ENCODE peak calls at places on chromosomes 1 and 21, in seven cellular contexts. One of them, this sample, is unnamed.

GRCh38 chr1:59107916-59108315 is 189.0 kb upstream of the FGGY start:
- DNase-seq in CD4-positive, alpha-beta T cell: no peak
- DNase-seq in GM10248: no peak
- DNase-seq in H9: no peak
- DNase-seq in cardiac muscle cell: no peak
- DNase-seq in Calu3: no peak
- DNase-seq in fibroblast of lung: no peak
- DNase-seq in this sample: no peak

GRCh38 chr1:27192039-27192529 is 37.2 kb upstream of the SLC9A1 start:
- DNase-seq in CD4-positive, alpha-beta T cell: no peak
- DNase-seq in GM10248: no peak
- DNase-seq in H9: no peak
- DNase-seq in cardiac muscle cell: no peak
- DNase-seq in Calu3: peak
- DNase-seq in fibroblast of lung: peak
- DNase-seq in this sample: no peak

GRCh38 chr1:17438176-17438976 is 1.1 kb downstream of the RCC2 start:
- DNase-seq in CD4-positive, alpha-beta T cell: peak
- DNase-seq in GM10248: peak
- DNase-seq in H9: peak
- DNase-seq in cardiac muscle cell: peak
- DNase-seq in Calu3: peak
- DNase-seq in fibroblast of lung: peak
- DNase-seq in this sample: peak

GRCh38 chr21:37146320-37147225 is 73.5 kb downstream of the TTC3 start:
- DNase-seq in CD4-positive, alpha-beta T cell: no peak
- DNase-seq in GM10248: no peak
- DNase-seq in H9: no peak
- DNase-seq in cardiac muscle cell: peak
- DNase-seq in Calu3: no peak
- DNase-seq in fibroblast of lung: no peak
- DNase-seq in this sample: no peak

GRCh38 chr1:32286763-32287162 is 5.1 kb upstream of the HDAC1 start:
- DNase-seq in CD4-positive, alpha-beta T cell: no peak
- DNase-seq in GM10248: no peak
- DNase-seq in H9: peak
- DNase-seq in cardiac muscle cell: no peak
- DNase-seq in Calu3: no peak
- DNase-seq in fibroblast of lung: no peak
- DNase-seq in this sample: no peak

GRCh38 chr1:160996195-160996594 is 24.8 kb downstream of the F11R start:
- DNase-seq in CD4-positive, alpha-beta T cell: no peak
- DNase-seq in GM10248: no peak
- DNase-seq in H9: no peak
- DNase-seq in cardiac muscle cell: no peak
- DNase-seq in Calu3: no peak
- DNase-seq in fibroblast of lung: no peak
- DNase-seq in this sample: no peak

GRCh38 chr1:37865348-37866119 is 6.1 kb upstream of the MTF1 start:
- DNase-seq in CD4-positive, alpha-beta T cell: no peak
- DNase-seq in GM10248: no peak
- DNase-seq in H9: no peak
- DNase-seq in cardiac muscle cell: no peak
- DNase-seq in Calu3: peak
- DNase-seq in fibroblast of lung: peak
- DNase-seq in this sample: peak

GRCh38 chr1:101219919-101220695 is 16.7 kb upstream of the S1PR1 start:
- DNase-seq in CD4-positive, alpha-beta T cell: no peak
- DNase-seq in GM10248: no peak
- DNase-seq in H9: no peak
- DNase-seq in cardiac muscle cell: no peak
- DNase-seq in Calu3: no peak
- DNase-seq in fibroblast of lung: no peak
- DNase-seq in this sample: no peak

GRCh38 chr1:207091185-207091906 is 2.7 kb downstream of the C4BPB start:
- DNase-seq in CD4-positive, alpha-beta T cell: no peak
- DNase-seq in GM10248: no peak
- DNase-seq in H9: no peak
- DNase-seq in cardiac muscle cell: no peak
- DNase-seq in Calu3: no peak
- DNase-seq in fibroblast of lung: no peak
- DNase-seq in this sample: no peak

GRCh38 chr1:156862602-156863599 is 2.2 kb downstream of the NTRK1 start:
- DNase-seq in CD4-positive, alpha-beta T cell: no peak
- DNase-seq in GM10248: no peak
- DNase-seq in H9: no peak
- DNase-seq in cardiac muscle cell: no peak
- DNase-seq in Calu3: no peak
- DNase-seq in fibroblast of lung: no peak
- DNase-seq in this sample: peak

GRCh38 chr1:20380616-20381035 is 90.0 kb downstream of the VWA5B1 start:
- DNase-seq in CD4-positive, alpha-beta T cell: no peak
- DNase-seq in GM10248: peak
- DNase-seq in H9: no peak
- DNase-seq in cardiac muscle cell: peak
- DNase-seq in Calu3: no peak
- DNase-seq in fibroblast of lung: peak
- DNase-seq in this sample: no peak

GRCh38 chr1:94095112-94095637 is 25.8 kb downstream of the ABCA4 start:
- DNase-seq in CD4-positive, alpha-beta T cell: no peak
- DNase-seq in GM10248: no peak
- DNase-seq in H9: no peak
- DNase-seq in cardiac muscle cell: peak
- DNase-seq in Calu3: no peak
- DNase-seq in fibroblast of lung: peak
- DNase-seq in this sample: no peak

GRCh38 chr1:32759997-32760623 is 57.0 kb downstream of the YARS1 start:
- DNase-seq in CD4-positive, alpha-beta T cell: no peak
- DNase-seq in GM10248: no peak
- DNase-seq in H9: peak
- DNase-seq in cardiac muscle cell: peak
- DNase-seq in Calu3: peak
- DNase-seq in fibroblast of lung: no peak
- DNase-seq in this sample: no peak

GRCh38 chr21:29299046-29299905 is 554 bp downstream of the BACH1 start:
- DNase-seq in CD4-positive, alpha-beta T cell: peak
- DNase-seq in GM10248: peak
- DNase-seq in H9: no peak
- DNase-seq in cardiac muscle cell: peak
- DNase-seq in Calu3: peak
- DNase-seq in fibroblast of lung: peak
- DNase-seq in this sample: peak

GRCh38 chr1:82485591-82486369 is 685.0 kb downstream of the ADGRL2 start:
- DNase-seq in CD4-positive, alpha-beta T cell: no peak
- DNase-seq in GM10248: no peak
- DNase-seq in H9: peak
- DNase-seq in cardiac muscle cell: peak
- DNase-seq in Calu3: no peak
- DNase-seq in fibroblast of lung: peak
- DNase-seq in this sample: no peak

GRCh38 chr1:19960621-19961020 is 18.8 kb downstream of the PLA2G2A start:
- DNase-seq in CD4-positive, alpha-beta T cell: no peak
- DNase-seq in GM10248: no peak
- DNase-seq in H9: peak
- DNase-seq in cardiac muscle cell: no peak
- DNase-seq in Calu3: no peak
- DNase-seq in fibroblast of lung: no peak
- DNase-seq in this sample: no peak

GRCh38 chr1:23575226-23575810 is 16.0 kb upstream of the ID3 start:
- DNase-seq in CD4-positive, alpha-beta T cell: no peak
- DNase-seq in GM10248: no peak
- DNase-seq in H9: no peak
- DNase-seq in cardiac muscle cell: no peak
- DNase-seq in Calu3: no peak
- DNase-seq in fibroblast of lung: no peak
- DNase-seq in this sample: no peak

GRCh38 chr21:20419780-20420179 is 578.4 kb upstream of the NCAM2 start:
- DNase-seq in CD4-positive, alpha-beta T cell: no peak
- DNase-seq in GM10248: no peak
- DNase-seq in H9: no peak
- DNase-seq in cardiac muscle cell: no peak
- DNase-seq in Calu3: no peak
- DNase-seq in fibroblast of lung: no peak
- DNase-seq in this sample: no peak

GRCh38 chr1:54795841-54796468 is 5.2 kb downstream of the TTC22 start:
- DNase-seq in CD4-positive, alpha-beta T cell: no peak
- DNase-seq in GM10248: no peak
- DNase-seq in H9: no peak
- DNase-seq in cardiac muscle cell: no peak
- DNase-seq in Calu3: peak
- DNase-seq in fibroblast of lung: no peak
- DNase-seq in this sample: no peak

GRCh38 chr1:159594581-159594980 is 7.0 kb downstream of the APCS start:
- DNase-seq in CD4-positive, alpha-beta T cell: no peak
- DNase-seq in GM10248: no peak
- DNase-seq in H9: no peak
- DNase-seq in cardiac muscle cell: peak
- DNase-seq in Calu3: no peak
- DNase-seq in fibroblast of lung: no peak
- DNase-seq in this sample: no peak

GRCh38 chr1:223228201-223228600 is 85.2 kb upstream of the TLR5 start:
- DNase-seq in CD4-positive, alpha-beta T cell: no peak
- DNase-seq in GM10248: no peak
- DNase-seq in H9: peak
- DNase-seq in cardiac muscle cell: no peak
- DNase-seq in Calu3: no peak
- DNase-seq in fibroblast of lung: no peak
- DNase-seq in this sample: no peak

GRCh38 chr1:200992382-200993101 is 31.0 kb downstream of the KIF21B start:
- DNase-seq in CD4-positive, alpha-beta T cell: no peak
- DNase-seq in GM10248: no peak
- DNase-seq in H9: no peak
- DNase-seq in cardiac muscle cell: no peak
- DNase-seq in Calu3: no peak
- DNase-seq in fibroblast of lung: no peak
- DNase-seq in this sample: no peak

GRCh38 chr1:93676424-93676823 is 5.2 kb downstream of the BCAR3 start:
- DNase-seq in CD4-positive, alpha-beta T cell: no peak
- DNase-seq in GM10248: no peak
- DNase-seq in H9: peak
- DNase-seq in cardiac muscle cell: peak
- DNase-seq in Calu3: no peak
- DNase-seq in fibroblast of lung: peak
- DNase-seq in this sample: no peak

DNA sequence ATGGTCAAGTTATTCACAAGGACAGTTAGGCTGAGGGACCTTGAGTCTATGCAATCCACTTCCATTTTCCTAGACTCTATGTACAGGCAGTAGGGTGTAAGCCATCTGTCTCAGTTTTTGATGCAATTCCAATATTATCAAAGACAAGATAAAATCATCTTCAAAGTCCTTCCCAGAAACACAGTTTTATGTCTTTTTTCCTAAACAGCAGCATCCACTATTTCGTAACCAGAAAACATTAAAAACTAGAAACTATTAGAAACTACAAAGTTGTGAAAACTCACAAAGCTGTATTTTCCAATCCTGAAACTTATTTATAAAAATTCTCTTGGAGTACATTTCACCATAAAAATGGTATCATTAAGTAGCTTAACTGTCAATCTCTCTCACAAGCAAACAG is 93.8 kb downstream of the EPS15 start:
- DNase-seq in CD4-positive, alpha-beta T cell: no peak
- DNase-seq in GM10248: no peak
- DNase-seq in H9: no peak
- DNase-seq in cardiac muscle cell: no peak
- DNase-seq in Calu3: no peak
- DNase-seq in fibroblast of lung: no peak
- DNase-seq in this sample: no peak
- TF ChIP-seq CTCF in CD4-positive, alpha-beta T cell: no peak
- TF ChIP-seq CTCF in GM10248: no peak
- TF ChIP-seq CTCF in H9: no peak
- TF ChIP-seq CTCF in cardiac muscle cell: no peak
- TF ChIP-seq CTCF in Calu3: no peak
- TF ChIP-seq CTCF in fibroblast of lung: no peak
- TF ChIP-seq CTCF in this sample: no peak

DNA sequence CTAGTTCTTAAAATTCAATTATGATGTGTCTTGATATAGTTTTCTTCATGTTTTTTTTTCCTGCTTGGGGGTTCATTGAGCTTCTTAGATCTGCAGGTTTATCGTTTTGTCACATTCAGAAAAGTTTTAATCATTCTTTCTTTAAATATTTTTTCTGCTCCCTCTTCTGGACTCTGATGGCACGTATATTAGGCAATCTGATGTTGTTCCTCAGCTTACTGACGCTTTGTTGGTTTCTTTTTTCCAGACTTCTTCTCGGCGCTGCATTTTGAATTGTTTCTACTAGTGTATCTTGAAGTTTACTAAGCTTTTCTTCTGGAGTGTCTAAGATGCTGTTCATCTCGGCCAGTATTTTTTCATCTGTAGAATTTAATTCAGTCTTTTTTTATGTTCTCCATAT is 44.8 kb upstream of the FMOD start:
- DNase-seq in CD4-positive, alpha-beta T cell: no peak
- DNase-seq in GM10248: no peak
- DNase-seq in H9: no peak
- DNase-seq in cardiac muscle cell: no peak
- DNase-seq in Calu3: no peak
- DNase-seq in fibroblast of lung: peak
- DNase-seq in this sample: no peak
- TF ChIP-seq CTCF in CD4-positive, alpha-beta T cell: no peak
- TF ChIP-seq CTCF in GM10248: no peak
- TF ChIP-seq CTCF in H9: no peak
- TF ChIP-seq CTCF in cardiac muscle cell: no peak
- TF ChIP-seq CTCF in Calu3: no peak
- TF ChIP-seq CTCF in fibroblast of lung: peak
- TF ChIP-seq CTCF in this sample: no peak

GRCh38 chr21:44364151-44365053 is 11.0 kb downstream of the TRPM2 start:
- DNase-seq in CD4-positive, alpha-beta T cell: no peak
- DNase-seq in GM10248: no peak
- DNase-seq in H9: peak
- DNase-seq in cardiac muscle cell: no peak
- DNase-seq in Calu3: no peak
- DNase-seq in fibroblast of lung: no peak
- DNase-seq in this sample: no peak
- TF ChIP-seq CTCF in CD4-positive, alpha-beta T cell: no peak
- TF ChIP-seq CTCF in GM10248: no peak
- TF ChIP-seq CTCF in H9: peak
- TF ChIP-seq CTCF in cardiac muscle cell: no peak
- TF ChIP-seq CTCF in Calu3: no peak
- TF ChIP-seq CTCF in fibroblast of lung: no peak
- TF ChIP-seq CTCF in this sample: no peak

GRCh38 chr1:212791261-212791675 is 309 bp downstream of the NSL1 start:
- DNase-seq in CD4-positive, alpha-beta T cell: no peak
- DNase-seq in GM10248: no peak
- DNase-seq in H9: no peak
- DNase-seq in cardiac muscle cell: peak
- DNase-seq in Calu3: no peak
- DNase-seq in fibroblast of lung: peak
- DNase-seq in this sample: no peak

GRCh38 chr1:212797681-212798080 is 6.0 kb downstream of the TATDN3 start:
- DNase-seq in CD4-positive, alpha-beta T cell: no peak
- DNase-seq in GM10248: no peak
- DNase-seq in H9: no peak
- DNase-seq in cardiac muscle cell: peak
- DNase-seq in Calu3: no peak
- DNase-seq in fibroblast of lung: peak
- DNase-seq in this sample: no peak

GRCh38 chr1:212794561-212795014 is 2.9 kb downstream of the TATDN3 start:
- DNase-seq in CD4-positive, alpha-beta T cell: no peak
- DNase-seq in GM10248: peak
- DNase-seq in H9: no peak
- DNase-seq in cardiac muscle cell: peak
- DNase-seq in Calu3: no peak
- DNase-seq in fibroblast of lung: no peak
- DNase-seq in this sample: no peak

GRCh38 chr1:212792396-212792908 is 758 bp downstream of the TATDN3 start:
- DNase-seq in CD4-positive, alpha-beta T cell: no peak
- DNase-seq in GM10248: no peak
- DNase-seq in H9: no peak
- DNase-seq in cardiac muscle cell: no peak
- DNase-seq in Calu3: no peak
- DNase-seq in fibroblast of lung: no peak
- DNase-seq in this sample: peak

GRCh38 chr1:212791676-212792395 is at the start of the genes NSL1 and TATDN3:
- DNase-seq in CD4-positive, alpha-beta T cell: peak
- DNase-seq in GM10248: peak
- DNase-seq in H9: peak
- DNase-seq in cardiac muscle cell: peak
- DNase-seq in Calu3: peak
- DNase-seq in fibroblast of lung: peak
- DNase-seq in this sample: peak
- TF ChIP-seq CTCF in CD4-positive, alpha-beta T cell: no peak
- TF ChIP-seq CTCF in GM10248: no peak
- TF ChIP-seq CTCF in H9: no peak
- TF ChIP-seq CTCF in cardiac muscle cell: no peak
- TF ChIP-seq CTCF in Calu3: no peak
- TF ChIP-seq CTCF in fibroblast of lung: no peak
- TF ChIP-seq CTCF in this sample: no peak